ENCODE peak calls at places on chromosome 5, in ten cellular contexts. W is stimulated activated naive CD8-positive, alpha-beta T cell treated with anti-CD3 and anti-CD28 coated beads, Interleukin-15, Interleukin-2, amounts not matched to agents 100 U/mL and 50 U/mL, for 24 hours; H is kidney tubule cell; K is HEK293T; R is anterior cingulate cortex; L is NCI-H187; F is A549; Q is activated naive CD8-positive, alpha-beta T cell treated with anti-CD3 and anti-CD28 coated beads for 36 hours; Y is CD4-positive, alpha-beta T cell; I is hepatic stellate cell. S is an unnamed sample.

GRCh38 chr5:179729303-179729702 is 3.3 kb upstream of the MAML1 start:
- DNase-seq in R (no peak), F (no peak), H (no peak), Q (no peak), W (no peak), I (no peak), K (no peak), Y (no peak), L (no peak), S (no peak)

GRCh38 chr5:119393746-119394145 is 37.9 kb downstream of the TNFAIP8 start:
- DNase-seq in W (no peak), F (no peak), L (no peak), H (peak), Y (no peak), R (no peak), K (no peak), Q (no peak), I (no peak), S (no peak)

GRCh38 chr5:131679911-131680310 is 44.9 kb upstream of the RAPGEF6 start:
- DNase-seq in K (no peak), F (no peak), L (no peak), H (peak), W (no peak), Q (no peak), R (no peak), I (no peak), Y (no peak), S (no peak)

GRCh38 chr5:114176356-114176755 is 185.5 kb upstream of the KCNN2 start:
- DNase-seq in Q (no peak), R (no peak), W (no peak), Y (no peak), L (no peak), H (peak), K (no peak), I (peak), F (no peak), S (no peak)

GRCh38 chr5:153559926-153560325 is 69.5 kb downstream of the GRIA1 start:
- DNase-seq in H (no peak), Y (no peak), F (no peak), W (no peak), K (no peak), I (no peak), Q (no peak), R (no peak), L (no peak), S (no peak)

GRCh38 chr5:139407517-139407916 is 3.6 kb upstream of the SPATA24 start:
- DNase-seq in F (no peak), R (no peak), H (no peak), Q (no peak), L (no peak), W (no peak), I (no peak), Y (no peak), K (no peak), S (no peak)

GRCh38 chr5:112475747-112476435 is 56.8 kb upstream of the EPB41L4A start:
- DNase-seq in R (no peak), L (no peak), K (no peak), H (peak), Y (no peak), F (no peak), W (no peak), I (no peak), Q (no peak), S (no peak)

GRCh38 chr5:368162-369084 is 46.9 kb downstream of the AHRR start:
- DNase-seq in L (no peak), Y (no peak), K (no peak), W (peak), I (peak), H (no peak), R (no peak), Q (peak), F (no peak), S (no peak)

GRCh38 chr5:166722939-166723338 is 1568.5 kb upstream of the WWC1 start:
- DNase-seq in H (peak), R (no peak), W (no peak), F (peak), Y (no peak), I (no peak), K (no peak), L (no peak), Q (no peak), S (no peak)

GRCh38 chr5:125484272-125485002 is 738.0 kb upstream of the ZNF608 start:
- DNase-seq in I (peak), Q (no peak), F (peak), R (peak), Y (no peak), W (no peak), K (peak), H (peak), L (peak), S (peak)

GRCh38 chr5:131279209-131279608 is 15.4 kb downstream of the CDC42SE2 start:
- DNase-seq in W (no peak), K (no peak), H (no peak), F (no peak), Y (no peak), Q (no peak), I (no peak), R (no peak), L (no peak), S (no peak)

GRCh38 chr5:83632874-83633273 is 87.8 kb downstream of the HAPLN1 start:
- DNase-seq in H (peak), L (no peak), W (no peak), Q (no peak), F (no peak), Y (no peak), K (no peak), I (peak), R (no peak), S (no peak)

GRCh38 chr5:135901633-135902032 is 6.0 kb upstream of the IL9 start:
- DNase-seq in I (no peak), R (no peak), W (no peak), K (no peak), L (no peak), H (no peak), F (no peak), Q (no peak), Y (no peak), S (no peak)

GRCh38 chr5:10442581-10442980 is 902 bp downstream of the ROPN1L start:
- DNase-seq in W (no peak), L (no peak), H (peak), Q (no peak), R (no peak), I (no peak), K (no peak), F (no peak), Y (no peak), S (no peak)

S was measured in thoracic aorta.